ENCODE peak calls at places on chromosomes 12 and 14, in six cellular contexts. G is epithelial cell of esophagus, B is lower leg skin, D is prostate gland, O is A549, H is mammary epithelial cell. I is an unnamed sample.

GRCh38 chr12:91272456-91273063 is 89.9 kb upstream of the DCN start:
- DNase-seq in B (peak; percentile 86), D (no peak), G (no peak), H (no peak), O (no peak), I (peak; percentile 42)

GRCh38 chr12:122368361-122369073 is 54.0 kb downstream of the CLIP1 start:
- DNase-seq in D (no peak), B (peak; percentile 34), G (peak; percentile 53), H (peak; percentile 9), O (peak; percentile 54), I (peak; percentile 31)

GRCh38 chr14:56423591-56423991 is 156.0 kb upstream of the TMEM260 start:
- DNase-seq in D (no peak), H (no peak), O (no peak), G (no peak), B (no peak), I (no peak)

GRCh38 chr14:50362791-50363733 is 33.6 kb downstream of the CDKL1 start:
- DNase-seq in O (no peak), D (no peak), H (no peak), B (no peak), G (no peak), I (no peak)

GRCh38 chr14:31300296-31300695 is 92.7 kb upstream of the HECTD1 start:
- DNase-seq in D (no peak), H (no peak), O (peak; percentile 21), G (no peak), B (no peak), I (no peak)

GRCh38 chr12:42648061-42648460 is 58.5 kb upstream of the PRICKLE1 start:
- DNase-seq in G (no peak), H (no peak), O (no peak), D (no peak), B (no peak), I (no peak)

GRCh38 chr12:43309845-43310405 is 242.1 kb downstream of the ADAMTS20 start:
- DNase-seq in D (no peak), G (peak; percentile 11), H (peak; percentile 33), B (no peak), O (no peak), I (no peak)

GRCh38 chr14:31876741-31877140 is 200.4 kb upstream of the ARHGAP5 start:
- DNase-seq in B (no peak), D (no peak), O (no peak), G (no peak), H (no peak), I (no peak)

GRCh38 chr14:45251912-45252311 is 1.1 kb downstream of the MIS18BP1 start:
- DNase-seq in H (peak; percentile 21), B (no peak), D (no peak), O (peak; percentile 27), G (peak; percentile 35), I (no peak)

GRCh38 chr12:104347374-104348075 is 44.0 kb downstream of the EID3 start:
- DNase-seq in B (peak; percentile 18), O (peak; percentile 51), H (peak; percentile 58), D (no peak), G (peak; percentile 81), I (no peak)

GRCh38 chr12:23729354-23729753 is 220.1 kb downstream of the SOX5 start:
- DNase-seq in B (no peak), D (no peak), O (no peak), G (peak; percentile 72), H (peak; percentile 22), I (no peak)

GRCh38 chr12:51270847-51271518 is 768 bp upstream of the SMAGP start:
- DNase-seq in G (peak; percentile 90), O (peak; percentile 65), D (no peak), B (no peak), H (peak; percentile 90), I (no peak)

GRCh38 chr14:74710477-74710876 is 2.4 kb downstream of the AREL1 start:
- DNase-seq in H (no peak), D (no peak), O (no peak), G (no peak), B (no peak), I (no peak)

DNA sequence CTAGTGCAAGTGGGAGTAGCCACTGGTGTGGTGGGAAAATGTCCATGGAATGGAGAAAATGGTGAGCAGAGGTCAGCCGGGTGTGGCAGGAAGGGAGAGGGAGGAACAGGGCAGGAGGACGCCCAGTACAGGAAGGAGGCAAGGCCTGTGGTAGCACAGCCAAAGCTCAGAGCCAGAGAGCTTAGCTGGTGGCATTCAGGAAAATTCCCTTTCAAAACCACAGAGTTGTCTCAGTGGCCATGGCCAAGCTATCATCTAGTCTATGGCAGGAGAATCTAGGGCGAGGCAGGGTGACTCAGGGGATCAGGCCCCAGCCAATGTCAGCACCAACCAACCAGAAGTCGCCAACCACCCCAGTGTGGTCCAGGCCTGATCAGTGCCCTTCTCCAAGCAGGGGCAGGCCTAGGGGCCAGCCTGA is 67.7 kb upstream of the DDX11 start:
- DNase-seq in G (peak; percentile 40), H (peak; percentile 78), O (peak; percentile 74), D (no peak), B (peak; percentile 75), I (no peak)
- H3K4me3 ChIP-seq in G (no peak overlapping the region), H (no peak overlapping the region), O (no peak overlapping the region), D (no peak overlapping the region), B (no peak overlapping the region), I (no peak overlapping the region)

GRCh38 chr14:102523200-102524025 is 13.8 kb upstream of the ANKRD9 start:
- DNase-seq in D (no peak), B (no peak), G (no peak), H (no peak), O (no peak), I (no peak)

GRCh38 chr14:102525213-102526143 is 15.9 kb upstream of the ANKRD9 start:
- DNase-seq in D (no peak), H (peak; percentile 71), O (peak; percentile 80), B (no peak), G (peak; percentile 74), I (peak; percentile 55)

GRCh38 chr14:102524451-102525212 is 15.1 kb upstream of the ANKRD9 start:
- DNase-seq in O (peak; percentile 99), B (peak; percentile 100), H (peak; percentile 98), D (peak; percentile 98), G (peak; percentile 99), I (peak; percentile 99)

GRCh38 chr14:102527255-102528232 is 18.0 kb upstream of the ANKRD9 start:
- DNase-seq in H (peak; percentile 94), O (peak; percentile 89), D (no peak), G (peak; percentile 96), B (no peak), I (no peak)

DNA sequence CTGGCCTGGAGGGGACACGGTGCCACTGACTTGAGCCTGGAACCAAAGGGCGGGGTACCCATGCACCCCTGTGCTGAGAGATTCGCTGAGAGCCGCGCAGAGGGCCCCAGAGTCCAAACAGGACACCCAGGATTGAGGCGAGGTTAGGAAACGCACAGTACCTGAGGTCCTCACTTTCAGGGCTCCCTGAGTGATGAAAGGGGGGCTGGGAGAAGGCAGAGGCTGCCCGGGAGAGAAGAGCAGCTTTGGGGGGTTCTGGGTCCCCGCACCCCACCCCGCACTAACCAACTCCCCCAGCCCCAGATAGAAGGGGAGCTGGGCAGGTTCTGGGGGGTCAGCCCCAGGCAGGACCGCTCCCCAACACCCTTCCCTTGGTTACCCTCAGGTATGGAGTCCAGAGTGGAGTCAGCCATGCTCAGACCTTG is 14.5 kb upstream of the ANKRD9 start:
- DNase-seq in B (no peak), H (no peak), G (no peak), O (no peak), D (no peak), I (no peak)
- H3K4me3 ChIP-seq in B (no peak overlapping the region), H (no peak overlapping the region), G (peak overlapping the region; percentile 25), O (peak overlapping the region; percentile 16), D (peak overlapping the region; percentile 57), I (no peak overlapping the region)

DNA sequence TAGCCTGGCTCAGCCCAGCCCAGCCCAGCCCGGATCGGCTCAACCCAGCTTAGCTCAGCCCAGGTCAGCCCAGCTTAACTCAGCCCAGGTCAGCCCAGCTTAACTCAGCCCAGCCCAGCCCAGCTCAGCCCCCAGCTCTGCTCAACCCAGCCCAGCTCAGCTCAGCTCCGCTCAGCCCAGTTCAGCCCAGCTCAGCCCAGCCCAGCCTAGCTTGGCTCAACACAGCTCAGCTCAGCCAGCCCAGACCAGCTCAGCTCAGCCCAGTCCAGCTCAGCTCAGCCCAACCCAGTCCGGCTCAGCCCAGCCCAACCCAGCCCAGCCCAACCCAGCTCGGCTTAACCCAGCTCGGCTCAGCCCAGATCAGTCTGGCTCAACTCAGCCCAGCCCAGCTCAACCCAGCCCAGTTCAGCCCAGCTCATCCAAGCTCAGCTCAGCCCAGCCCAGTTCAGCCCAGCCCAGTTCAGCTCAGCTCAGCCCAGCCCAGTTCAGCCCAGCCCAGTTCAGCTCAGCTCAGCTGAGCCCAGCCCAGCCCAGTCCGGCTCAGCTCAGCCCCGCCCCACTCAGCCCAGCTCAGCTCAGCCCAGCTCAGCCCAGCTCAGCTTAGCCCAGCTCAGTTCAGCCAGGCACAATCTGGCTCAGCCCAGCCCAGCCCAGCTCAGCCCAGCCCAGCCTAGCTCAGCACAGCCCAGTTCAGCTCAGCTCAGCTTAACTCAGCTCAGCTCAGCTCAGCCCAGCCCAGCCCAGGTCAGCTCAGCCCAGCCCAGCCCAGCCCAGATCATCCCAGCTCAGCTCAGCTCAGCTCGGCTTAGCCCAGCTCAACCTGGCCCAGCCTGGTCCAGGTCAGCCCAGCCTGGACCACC is 331.7 kb downstream of the TMEM121 start:
- DNase-seq in H (no peak), D (no peak), B (peak; percentile 78), O (no peak), G (no peak), I (no peak)
- H3K4me3 ChIP-seq in H (no peak overlapping the region), D (no peak overlapping the region), B (no peak overlapping the region), O (no peak overlapping the region), G (no peak overlapping the region), I (no peak overlapping the region)

GRCh38 chr14:63204407-63205280 is at the start of gene RHOJ:
- DNase-seq in D (no peak), G (no peak), O (no peak), H (peak; percentile 36), B (no peak), I (peak; percentile 13)

GRCh38 chr14:63200767-63201166 is 3.5 kb upstream of the RHOJ start:
- DNase-seq in H (peak; percentile 69), B (no peak), O (no peak), D (no peak), G (peak; percentile 93), I (no peak)

GRCh38 chr14:63205281-63205575 is 985 bp downstream of the RHOJ start:
- DNase-seq in O (no peak), H (no peak), G (no peak), D (no peak), B (no peak), I (no peak)

GRCh38 chr14:63203618-63204406 is 431 bp upstream of the RHOJ start:
- DNase-seq in D (peak; percentile 36), G (peak; percentile 85), O (peak; percentile 37), H (peak; percentile 93), B (peak; percentile 92), I (peak; percentile 58)

DNA sequence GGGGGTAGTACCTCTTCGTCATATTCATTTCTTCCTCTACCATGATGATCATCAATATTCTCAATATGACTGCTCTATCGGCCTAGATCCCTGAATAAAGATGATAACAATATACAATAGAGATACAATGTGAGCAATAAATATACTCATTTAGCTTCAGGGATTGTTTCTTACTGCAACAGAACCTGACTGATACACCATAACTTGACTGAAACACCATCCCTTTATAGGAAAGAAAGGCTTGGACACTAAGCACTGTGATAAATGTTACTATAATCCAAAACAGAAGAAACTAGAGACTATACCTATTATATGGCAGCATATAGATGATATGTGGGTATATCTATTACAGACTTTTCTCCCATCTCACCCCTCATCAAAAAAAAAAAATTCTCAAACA is 1.2 kb upstream of the RHOJ start:
- DNase-seq in G (no peak), D (no peak), B (no peak), O (no peak), H (no peak), I (no peak)
- H3K4me3 ChIP-seq in G (no peak overlapping the region), D (no peak overlapping the region), B (no peak overlapping the region), O (no peak overlapping the region), H (no peak overlapping the region), I (no peak overlapping the region)